ENCODE peak calls at places on chromosome 7, in seven cellular contexts. S is psoas muscle, Q is IMR-90, L is pancreas, I is heart right ventricle, B is gastrocnemius medialis, F is adrenal gland. N is an unnamed sample.

GRCh38 chr7:5223646-5224340 is 33.8 kb downstream of the WIPI2 start:
- DNase-seq in S (no peak), Q (no peak), L (no peak), I (no peak), B (no peak), F (no peak), N (no peak)

GRCh38 chr7:150324366-150324961 is 1.1 kb upstream of the ACTR3C start:
- DNase-seq in S (no peak), Q (peak; percentile 11), L (no peak), I (no peak), B (no peak), F (no peak), N (no peak)

GRCh38 chr7:2717293-2717904 is 29.4 kb downstream of the AMZ1 start:
- DNase-seq in S (no peak), Q (peak; percentile 62), L (no peak), I (no peak), B (peak; percentile 53), F (no peak), N (no peak)

GRCh38 chr7:2771274-2771711 is 72.8 kb downstream of the GNA12 start:
- DNase-seq in S (no peak), Q (no peak), L (no peak), I (no peak), B (no peak), F (no peak), N (no peak)

GRCh38 chr7:101687081-101687480 is 58.0 kb upstream of the MYL10 start:
- DNase-seq in S (no peak), Q (no peak), L (no peak), I (no peak), B (no peak), F (no peak), N (no peak)

GRCh38 chr7:45574521-45575500 is 643 bp downstream of the ADCY1 start:
- DNase-seq in S (no peak), Q (peak; percentile 49), L (peak; percentile 27), I (no peak), B (no peak), F (no peak), N (no peak)

GRCh38 chr7:50206521-50207250 is 97.8 kb upstream of the IKZF1 start:
- DNase-seq in S (no peak), Q (no peak), L (no peak), I (no peak), B (no peak), F (peak; percentile 28), N (no peak)

GRCh38 chr7:150968698-150969482 is 9.2 kb downstream of the KCNH2 start:
- DNase-seq in S (no peak), Q (no peak), L (no peak), I (no peak), B (no peak), F (no peak), N (no peak)

GRCh38 chr7:42237891-42238531 is 1.0 kb upstream of the GLI3 start:
- DNase-seq in S (peak; percentile 90), Q (peak; percentile 51), L (peak; percentile 52), I (peak; percentile 76), B (peak; percentile 73), F (peak; percentile 89), N (no peak)

GRCh38 chr7:106681815-106682495 is 21.0 kb upstream of the CCDC71L start:
- DNase-seq in S (no peak), Q (peak; percentile 70), L (no peak), I (no peak), B (no peak), F (no peak), N (no peak)

GRCh38 chr7:105849122-105849855 is 27.1 kb downstream of the ATXN7L1 start:
- DNase-seq in S (no peak), Q (no peak), L (no peak), I (no peak), B (no peak), F (no peak), N (no peak)

GRCh38 chr7:19110026-19110777 is 7.2 kb downstream of the TWIST1 start:
- DNase-seq in S (no peak), Q (no peak), L (no peak), I (no peak), B (no peak), F (no peak), N (no peak)

GRCh38 chr7:1053002-1053411 is 8.7 kb downstream of the GPR146 start:
- DNase-seq in S (peak; percentile 52), Q (no peak), L (no peak), I (peak; percentile 73), B (no peak), F (peak; percentile 42), N (no peak)

GRCh38 chr7:2403718-2404648 is 572 bp downstream of the CHST12 start:
- DNase-seq in S (peak; percentile 67), Q (peak; percentile 21), L (peak; percentile 51), I (no peak), B (peak; percentile 23), F (peak; percentile 55), N (peak; percentile 40)

GRCh38 chr7:117008849-117009531 is 55.7 kb downstream of the ST7 start:
- DNase-seq in S (no peak), Q (peak; percentile 69), L (no peak), I (no peak), B (no peak), F (no peak), N (no peak)

GRCh38 chr7:151426486-151426905 is 13.4 kb downstream of the CRYGN start:
- DNase-seq in S (peak; percentile 83), Q (peak; percentile 93), L (no peak), I (peak; percentile 64), B (peak; percentile 41), F (peak; percentile 87), N (peak; percentile 21)

GRCh38 chr7:38451840-38452239 is 178.4 kb upstream of the TARP start:
- DNase-seq in S (no peak), Q (peak; percentile 62), L (no peak), I (no peak), B (no peak), F (no peak), N (no peak)

GRCh38 chr7:69754476-69754875 is 156.2 kb downstream of the AUTS2 start:
- DNase-seq in S (no peak), Q (no peak), L (no peak), I (no peak), B (no peak), F (no peak), N (no peak)

GRCh38 chr7:378551-379455 is 88.8 kb downstream of the FOXL3 start:
- DNase-seq in S (peak; percentile 53), Q (no peak), L (peak; percentile 13), I (no peak), B (no peak), F (no peak), N (no peak)

GRCh38 chr7:150515248-150515647 is 576 bp downstream of the GIMAP7 start:
- DNase-seq in S (no peak), Q (no peak), L (no peak), I (no peak), B (no peak), F (no peak), N (no peak)

GRCh38 chr7:50687575-50688261 is 95.0 kb downstream of the GRB10 start:
- DNase-seq in S (no peak), Q (peak; percentile 46), L (no peak), I (no peak), B (no peak), F (no peak), N (peak; percentile 40)

GRCh38 chr7:50321678-50322077 is 17.2 kb downstream of the IKZF1 start:
- DNase-seq in S (no peak), Q (no peak), L (no peak), I (no peak), B (no peak), F (no peak), N (no peak)

GRCh38 chr7:157465597-157466348 is 129.0 kb downstream of the DNAJB6 start:
- DNase-seq in S (no peak), Q (no peak), L (no peak), I (no peak), B (no peak), F (no peak), N (no peak)

GRCh38 chr7:82194011-82194410 is 249.6 kb downstream of the CACNA2D1 start:
- DNase-seq in S (no peak), Q (peak; percentile 66), L (no peak), I (no peak), B (no peak), F (peak; percentile 63), N (no peak)

GRCh38 chr7:149422914-149423285 is 38.0 kb downstream of the ZNF777 start:
- DNase-seq in S (no peak), Q (no peak), L (peak; percentile 35), I (no peak), B (no peak), F (peak; percentile 43), N (no peak)

DNA sequence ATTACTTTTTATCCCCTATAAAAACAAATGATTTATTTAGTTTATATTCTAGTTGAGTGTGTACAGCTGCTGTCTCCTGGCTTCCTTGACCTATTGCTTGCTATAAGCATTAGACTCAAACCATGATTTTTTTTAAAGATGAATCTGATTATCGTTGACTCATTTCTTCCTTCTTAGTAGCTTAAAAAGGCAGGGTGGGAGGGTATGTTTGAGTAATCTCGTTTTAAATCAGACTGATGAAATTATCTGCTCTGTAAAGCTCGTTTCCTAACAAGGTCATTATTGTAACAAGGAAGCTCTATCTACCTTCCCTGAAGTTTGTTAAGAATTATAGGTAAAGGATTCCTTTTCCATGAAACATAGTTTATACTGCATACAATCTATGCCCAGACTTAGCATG is 276.3 kb upstream of the KCND2 start:
- DNase-seq in S (no peak), Q (peak; percentile 58), L (no peak), I (no peak), B (no peak), F (no peak), N (no peak)
- TF ChIP-seq CTCF in S (no peak), Q (no peak), L (no peak), I (no peak), B (no peak), F (no peak), N (no peak)

DNA sequence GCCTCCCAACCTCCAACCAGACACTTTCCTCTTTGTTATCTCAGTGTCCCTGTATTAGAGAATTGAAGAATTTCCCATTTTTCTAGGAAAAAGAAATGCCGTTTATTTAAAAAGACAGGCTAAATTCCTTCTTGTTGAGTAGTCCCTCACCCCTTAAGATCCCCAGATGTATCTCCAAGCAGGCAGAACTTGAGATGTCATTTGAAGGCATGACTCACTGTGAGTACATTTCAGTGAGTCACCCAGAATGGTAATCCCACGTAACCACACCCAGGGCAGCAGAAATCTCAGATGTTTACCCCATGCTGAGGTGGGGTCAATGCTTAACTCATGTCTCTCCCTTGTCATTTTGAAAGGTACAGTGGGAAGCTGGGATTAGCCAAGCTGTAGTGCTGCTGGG is 4.4 kb downstream of the ZNF655 start:
- DNase-seq in S (no peak), Q (peak; percentile 100), L (no peak), I (no peak), B (peak; percentile 72), F (peak; percentile 47), N (no peak)
- H3K27ac ChIP-seq in S (peak overlapping the region; percentile 95), Q (peak overlapping the region; percentile 98), L (no peak overlapping the region), I (no peak overlapping the region), B (peak overlapping the region; percentile 99), F (peak overlapping the region; percentile 70), N (peak overlapping the region; percentile 20)

DNA sequence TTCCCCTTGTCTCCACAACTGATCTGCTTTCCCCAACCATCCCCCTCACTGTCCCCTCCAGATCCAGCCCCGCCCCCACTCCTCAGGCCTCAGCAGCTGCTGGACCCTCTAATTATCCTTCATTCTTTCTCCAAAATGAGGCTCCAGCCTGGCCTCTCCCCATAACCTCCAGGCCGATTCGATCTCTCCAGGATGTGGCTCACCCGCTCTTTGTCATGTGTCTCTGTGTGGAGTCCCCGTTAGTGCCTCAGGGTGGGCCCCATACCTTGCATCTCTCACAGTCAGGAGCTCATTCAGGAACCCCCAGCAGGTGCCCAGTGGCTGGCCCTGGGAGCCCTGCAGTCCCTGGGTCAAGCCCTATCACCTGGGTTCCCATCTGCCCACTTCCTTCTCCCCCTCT is 1.3 kb downstream of the PILRA start:
- DNase-seq in S (peak; percentile 20), Q (no peak), L (no peak), I (no peak), B (no peak), F (no peak), N (no peak)
- H3K4me3 ChIP-seq in S (no peak overlapping the region), Q (no peak overlapping the region), L (no peak overlapping the region), I (no peak overlapping the region), B (no peak overlapping the region), F (no peak overlapping the region), N (no peak overlapping the region)

GRCh38 chr7:155765458-155765857 is 46.8 kb downstream of the SHH start:
- DNase-seq in S (no peak), Q (no peak), L (no peak), I (no peak), B (no peak), F (no peak), N (no peak)
- TF ChIP-seq CTCF in S (no peak), Q (no peak), L (no peak), I (no peak), B (no peak), F (no peak), N (no peak)

N was measured in dorsolateral prefrontal cortex.